ENCODE peak calls at places on chromosomes 13 and 19, in four cellular contexts. H is H1, B is gastrocnemius medialis, L is DND-41. P is an unnamed sample.
A peak's percentile ranks its signal among the peaks of the same experiment; 100 is the strongest.

GRCh38 chr13:84192125-84192524 is 309.9 kb upstream of the SLITRK1 start:
- DNase-seq in H (no peak), B (no peak), L (no peak), P (no peak)

GRCh38 chr13:39365879-39366278 is 237.1 kb downstream of the LHFPL6 start:
- DNase-seq in H (no peak), B (no peak), L (no peak), P (no peak)

GRCh38 chr13:107884564-107884963 is 330.8 kb downstream of the LIG4 start:
- DNase-seq in H (no peak), B (no peak), L (no peak), P (no peak)

GRCh38 chr13:98428256-98428966 is 148.5 kb downstream of the STK24 start:
- DNase-seq in H (no peak), L (no peak), B (no peak), P (no peak)

GRCh38 chr13:113851826-113852535 is 11.9 kb downstream of the GAS6 start:
- DNase-seq in H (peak; percentile 31), L (no peak), B (no peak), P (no peak)

GRCh38 chr19:919157-920050 is 2.3 kb downstream of the KISS1R start:
- DNase-seq in H (peak; percentile 73), B (no peak), L (no peak), P (peak; percentile 69)

GRCh38 chr13:64488731-64489130 is 2741.4 kb downstream of the PCDH9 start:
- DNase-seq in L (no peak), B (no peak), H (no peak), P (no peak)

GRCh38 chr13:105346141-105346766 is 1189.2 kb downstream of the EFNB2 start:
- DNase-seq in H (no peak), B (no peak), L (no peak), P (no peak)

GRCh38 chr13:40682449-40683240 is 16.2 kb upstream of the FOXO1 start:
- DNase-seq in L (no peak), H (no peak), B (no peak), P (no peak)

GRCh38 chr19:44722131-44723121 is 23.5 kb downstream of the CEACAM16 start:
- DNase-seq in B (no peak), L (peak; percentile 31), H (no peak), P (peak; percentile 78)

GRCh38 chr13:42071667-42072419 is 23.4 kb downstream of the DGKH start:
- DNase-seq in H (no peak), B (no peak), L (peak; percentile 18), P (no peak)

GRCh38 chr13:105497597-105497996 is 1037.9 kb downstream of the EFNB2 start:
- DNase-seq in B (no peak), H (no peak), L (no peak), P (no peak)

DNA sequence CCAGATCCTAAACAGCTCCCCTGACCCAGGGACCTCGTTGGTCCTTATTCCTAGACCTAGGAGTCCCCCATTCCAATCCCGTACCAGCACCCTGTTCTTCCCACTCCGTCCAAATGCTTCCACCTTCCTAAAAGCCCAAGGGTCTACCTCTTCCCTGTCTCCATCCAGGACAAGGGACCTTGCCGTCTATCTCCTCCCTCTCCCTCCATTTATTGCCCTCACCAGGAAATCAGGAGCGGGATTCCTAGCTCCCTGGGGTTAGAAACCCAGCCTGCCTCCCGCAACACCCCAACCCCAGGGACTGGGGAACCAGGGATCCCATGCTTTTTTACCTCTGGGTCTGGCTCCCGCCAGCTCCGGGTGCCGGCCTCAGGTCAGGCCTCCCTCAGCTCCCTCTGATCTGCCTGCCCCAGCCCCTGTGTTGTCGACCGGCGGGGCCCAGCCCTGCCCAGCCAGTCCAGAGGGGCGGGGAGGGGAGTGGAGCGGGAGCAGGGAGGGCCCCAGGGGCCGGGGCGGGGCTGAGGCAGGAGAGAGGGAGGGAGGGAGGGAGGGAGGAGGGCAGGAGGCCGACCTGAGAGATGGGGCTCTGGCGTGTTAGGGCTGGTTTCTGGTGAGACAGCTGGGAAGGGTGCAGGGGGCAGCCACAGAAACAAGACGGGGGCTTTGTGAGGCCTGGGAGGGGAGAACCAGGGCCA is at the start of gene B3GNT8:
- DNase-seq in B (peak; percentile 47), L (peak; percentile 51), H (peak; percentile 88), P (peak; percentile 51)
- H3K36me3 ChIP-seq in B (no peaks in the 10 kb centered on the region), L (peaks cover 50% of the 10 kb centered on the region), H (peaks cover 6% of the 10 kb centered on the region), P (peaks cover 24% of the 10 kb centered on the region)

GRCh38 chr19:2866495-2867024 is 575 bp upstream of the ZNF556 start:
- DNase-seq in H (no peak), L (no peak), B (no peak), P (no peak)

GRCh38 chr19:2869618-2870017 is 2.5 kb downstream of the ZNF556 start:
- DNase-seq in B (no peak), L (no peak), H (no peak), P (no peak)

GRCh38 chr19:2863818-2864217 is 3.3 kb upstream of the ZNF556 start:
- DNase-seq in B (no peak), H (no peak), L (no peak), P (no peak)

GRCh38 chr19:2865334-2866221 is 1.6 kb upstream of the ZNF556 start:
- DNase-seq in L (peak; percentile 28), B (no peak), H (no peak), P (no peak)

DNA sequence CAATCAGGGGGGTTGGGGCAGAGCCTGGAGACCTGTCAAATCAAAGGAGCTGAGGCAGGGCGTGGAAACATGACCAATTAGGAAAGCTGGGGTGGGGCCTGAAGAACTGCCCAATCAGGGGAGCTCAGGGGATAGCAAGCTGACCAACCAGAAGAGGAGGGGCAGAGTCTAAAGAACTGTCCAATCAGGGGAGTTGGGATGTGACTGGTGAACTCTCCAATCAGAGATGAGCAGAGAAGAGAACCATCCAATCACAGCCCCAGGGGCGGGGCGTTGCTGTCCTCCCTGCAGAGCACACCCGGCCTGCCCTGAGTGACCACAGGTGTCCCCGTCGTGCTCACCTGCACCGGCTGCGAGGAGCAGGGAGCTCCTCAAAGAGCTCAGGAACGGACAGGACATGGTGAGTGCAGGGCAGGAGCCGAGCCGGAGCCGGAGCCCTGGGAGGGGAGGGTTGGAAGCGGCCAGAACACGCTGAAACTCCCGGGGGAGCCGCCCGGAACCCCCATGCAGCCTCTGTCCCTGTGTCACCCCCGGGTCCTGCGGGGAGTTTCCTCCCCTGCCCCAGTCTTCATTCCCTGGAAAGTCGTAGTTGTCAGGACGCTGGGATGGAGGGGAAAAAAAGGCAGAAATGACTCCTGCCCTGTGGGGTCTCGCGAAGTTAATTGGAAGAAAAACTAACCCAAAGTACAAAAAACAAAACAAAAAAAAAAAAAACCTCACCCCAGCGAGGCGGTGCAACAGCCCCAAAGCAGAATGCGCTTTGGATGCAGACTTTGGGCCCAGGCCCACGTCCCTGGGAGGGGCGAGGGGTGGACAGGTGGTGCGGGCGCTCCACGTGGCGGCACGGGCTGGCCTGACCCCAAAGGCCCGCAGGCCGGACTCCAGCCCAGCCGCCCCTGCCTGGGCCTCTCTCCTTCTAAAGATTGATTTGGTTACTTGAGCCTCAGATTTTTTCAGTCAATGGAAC is at the start of gene ZNF556:
- DNase-seq in L (peak; percentile 32), B (peak; percentile 55), H (no peak), P (no peak)
- H3K4me3 ChIP-seq in L (no peak within 1 kb of the TSS), B (peak within 1 kb of the TSS; percentile 52), H (no peak within 1 kb of the TSS), P (no peak within 1 kb of the TSS)

GRCh38 chr19:46378268-46378667 is 31.4 kb downstream of the PPP5C start:
- DNase-seq in B (no peak), H (no peak), L (no peak), P (no peak)

GRCh38 chr19:46373573-46374359 is 26.9 kb downstream of the PPP5C start:
- DNase-seq in B (no peak), H (peak; percentile 73), L (peak; percentile 26), P (no peak)

GRCh38 chr19:46374526-46375475 is 27.9 kb downstream of the PPP5C start:
- DNase-seq in B (no peak), H (no peak), L (no peak), P (no peak)

GRCh38 chr19:46372901-46373572 is 26.1 kb downstream of the PPP5C start:
- DNase-seq in L (no peak), B (no peak), H (peak; percentile 74), P (no peak)

GRCh38 chr19:46376241-46377153 is 29.6 kb downstream of the PPP5C start:
- DNase-seq in L (no peak), H (no peak), B (no peak), P (no peak)
- H3K36me3 ChIP-seq in L (peaks cover 92% of the 10 kb centered on the region), H (peaks cover 9% of the 10 kb centered on the region), B (no peaks in the 10 kb centered on the region), P (peaks cover 18% of the 10 kb centered on the region)

GRCh38 chr19:9935409-9936062 is 779 bp downstream of the OLFM2 start:
- DNase-seq in L (no peak), H (peak; percentile 59), B (no peak), P (no peak)
- H3K4me3 ChIP-seq in L (no peak overlapping the region), H (peak overlapping the region; percentile 79), B (peak overlapping the region; percentile 41), P (no peak overlapping the region)

GRCh38 chr19:35160629-35161433 is 6.3 kb downstream of the FXYD5 start:
- DNase-seq in L (no peak), H (no peak), B (no peak), P (no peak)
- H3K36me3 ChIP-seq in L (peaks cover 85% of the 10 kb centered on the region), H (peaks cover 7% of the 10 kb centered on the region), B (no peaks in the 10 kb centered on the region), P (peaks cover 33% of the 10 kb centered on the region)

GRCh38 chr19:49441960-49442350 is 628 bp upstream of the SLC17A7 start:
- DNase-seq in H (no peak), B (no peak), L (no peak), P (no peak)
- H3K4me3 ChIP-seq in H (peak overlapping the region; percentile 42), B (peak overlapping the region; percentile 82), L (no peak overlapping the region), P (no peak overlapping the region)

GRCh38 chr19:10107817-10108367 is 1.7 kb downstream of the PPAN start:
- DNase-seq in B (no peak), H (no peak), L (no peak), P (no peak)

GRCh38 chr19:10109528-10109927 is 2.0 kb upstream of the P2RY11 start:
- DNase-seq in H (no peak), L (no peak), B (no peak), P (no peak)

GRCh38 chr19:10106100-10106936 is at the start of gene PPAN:
- DNase-seq in B (peak; percentile 97), H (peak; percentile 97), L (peak; percentile 98), P (peak; percentile 98)

GRCh38 chr19:10105241-10106099 is 692 bp upstream of the PPAN start:
- DNase-seq in B (no peak), H (no peak), L (no peak), P (no peak)

GRCh38 chr19:10107254-10107653 is 1.1 kb downstream of the PPAN start:
- DNase-seq in B (no peak), H (no peak), L (no peak), P (no peak)
- H3K36me3 ChIP-seq in B (no peaks in the 10 kb centered on the region), H (peaks cover 28% of the 10 kb centered on the region), L (peaks cover 51% of the 10 kb centered on the region), P (peaks cover 38% of the 10 kb centered on the region)

GRCh38 chr19:18972851-18973250 is 31.8 kb upstream of the HOMER3 start:
- DNase-seq in H (no peak), L (no peak), B (no peak), P (no peak)
- H3K4me3 ChIP-seq in H (no peak overlapping the region), L (no peak overlapping the region), B (no peak overlapping the region), P (no peak overlapping the region)

P was measured in GM06990.